ENCODE peak calls at places on chromosomes 2 and 18, in seven cellular contexts. One of them, this sample, is unnamed. For H3K4me1, the result is how much of the 10 kb centered on the place peaks cover.

GRCh38 chr2:33033524-33034150 is 86.9 kb downstream of the LTBP1 start:
- DNase-seq in A673: peak
- DNase-seq in endodermal cell: no peak
- DNase-seq in breast epithelium: no peak
- DNase-seq in transverse colon: no peak
- DNase-seq in heart right ventricle: no peak
- DNase-seq in psoas muscle: no peak
- DNase-seq in this sample: no peak

GRCh38 chr2:101983486-101983885 is 8.3 kb upstream of the IL1R2 start:
- DNase-seq in transverse colon: no peak
- DNase-seq in heart right ventricle: no peak
- DNase-seq in endodermal cell: no peak
- DNase-seq in psoas muscle: no peak
- DNase-seq in A673: peak
- DNase-seq in breast epithelium: no peak
- DNase-seq in this sample: no peak

GRCh38 chr2:163259489-163259888 is 420.9 kb upstream of the KCNH7 start:
- DNase-seq in transverse colon: no peak
- DNase-seq in endodermal cell: no peak
- DNase-seq in heart right ventricle: no peak
- DNase-seq in A673: no peak
- DNase-seq in breast epithelium: no peak
- DNase-seq in psoas muscle: no peak
- DNase-seq in this sample: no peak

GRCh38 chr2:240398711-240399267 is 36.7 kb upstream of the GPC1 start:
- DNase-seq in breast epithelium: no peak
- DNase-seq in heart right ventricle: no peak
- DNase-seq in A673: no peak
- DNase-seq in transverse colon: no peak
- DNase-seq in psoas muscle: peak
- DNase-seq in endodermal cell: peak
- DNase-seq in this sample: peak

GRCh38 chr18:29147944-29148343 is 971.0 kb upstream of the CDH2 start:
- DNase-seq in heart right ventricle: no peak
- DNase-seq in A673: peak
- DNase-seq in transverse colon: no peak
- DNase-seq in breast epithelium: no peak
- DNase-seq in endodermal cell: peak
- DNase-seq in psoas muscle: no peak
- DNase-seq in this sample: no peak

GRCh38 chr2:47061989-47062678 is 93.0 kb downstream of the STPG4 start:
- DNase-seq in transverse colon: no peak
- DNase-seq in A673: no peak
- DNase-seq in heart right ventricle: no peak
- DNase-seq in psoas muscle: no peak
- DNase-seq in endodermal cell: no peak
- DNase-seq in breast epithelium: no peak
- DNase-seq in this sample: no peak

GRCh38 chr2:71923887-71924533 is 223.7 kb downstream of the CYP26B1 start:
- DNase-seq in transverse colon: peak
- DNase-seq in psoas muscle: peak
- DNase-seq in heart right ventricle: peak
- DNase-seq in endodermal cell: peak
- DNase-seq in A673: peak
- DNase-seq in breast epithelium: no peak
- DNase-seq in this sample: peak

GRCh38 chr2:197054437-197054836 is 127.9 kb upstream of the PGAP1 start:
- DNase-seq in A673: no peak
- DNase-seq in transverse colon: no peak
- DNase-seq in endodermal cell: no peak
- DNase-seq in breast epithelium: no peak
- DNase-seq in psoas muscle: no peak
- DNase-seq in heart right ventricle: no peak
- DNase-seq in this sample: no peak

GRCh38 chr2:33475381-33476099 is 909 bp upstream of the RASGRP3 start:
- DNase-seq in heart right ventricle: peak
- DNase-seq in endodermal cell: peak
- DNase-seq in breast epithelium: peak
- DNase-seq in psoas muscle: peak
- DNase-seq in A673: peak
- DNase-seq in transverse colon: peak
- DNase-seq in this sample: peak

GRCh38 chr2:11667866-11668637 is 1.9 kb downstream of the NTSR2 start:
- DNase-seq in endodermal cell: peak
- DNase-seq in psoas muscle: no peak
- DNase-seq in A673: no peak
- DNase-seq in heart right ventricle: no peak
- DNase-seq in transverse colon: no peak
- DNase-seq in breast epithelium: no peak
- DNase-seq in this sample: no peak

GRCh38 chr18:76475450-76476203 is 19.4 kb downstream of the ZNF516 start:
- DNase-seq in transverse colon: no peak
- DNase-seq in heart right ventricle: no peak
- DNase-seq in A673: no peak
- DNase-seq in endodermal cell: no peak
- DNase-seq in psoas muscle: peak
- DNase-seq in breast epithelium: no peak
- DNase-seq in this sample: no peak

GRCh38 chr2:8402222-8402621 is 279.6 kb upstream of the ID2 start:
- DNase-seq in psoas muscle: no peak
- DNase-seq in endodermal cell: no peak
- DNase-seq in breast epithelium: no peak
- DNase-seq in heart right ventricle: no peak
- DNase-seq in A673: no peak
- DNase-seq in transverse colon: peak
- DNase-seq in this sample: no peak

GRCh38 chr2:113173563-113174368 is at the start of gene PSD4:
- DNase-seq in breast epithelium: peak
- DNase-seq in psoas muscle: peak
- DNase-seq in heart right ventricle: peak
- DNase-seq in endodermal cell: peak
- DNase-seq in transverse colon: peak
- DNase-seq in A673: no peak
- DNase-seq in this sample: no peak

GRCh38 chr2:198273670-198274069 is 469.3 kb downstream of the PLCL1 start:
- DNase-seq in psoas muscle: no peak
- DNase-seq in transverse colon: no peak
- DNase-seq in endodermal cell: no peak
- DNase-seq in breast epithelium: no peak
- DNase-seq in A673: peak
- DNase-seq in heart right ventricle: no peak
- DNase-seq in this sample: no peak

GRCh38 chr2:206083602-206084467 is 2.1 kb downstream of the INO80D start:
- DNase-seq in A673: peak
- DNase-seq in transverse colon: peak
- DNase-seq in psoas muscle: no peak
- DNase-seq in endodermal cell: peak
- DNase-seq in heart right ventricle: no peak
- DNase-seq in breast epithelium: no peak
- DNase-seq in this sample: no peak

GRCh38 chr2:172095146-172095904 is 7.4 kb downstream of the DLX2 start:
- DNase-seq in A673: peak
- DNase-seq in endodermal cell: peak
- DNase-seq in breast epithelium: peak
- DNase-seq in psoas muscle: peak
- DNase-seq in heart right ventricle: no peak
- DNase-seq in transverse colon: peak
- DNase-seq in this sample: peak

GRCh38 chr2:227783404-227784138 is 30.1 kb upstream of the CCL20 start:
- DNase-seq in heart right ventricle: no peak
- DNase-seq in breast epithelium: no peak
- DNase-seq in transverse colon: no peak
- DNase-seq in psoas muscle: no peak
- DNase-seq in A673: no peak
- DNase-seq in endodermal cell: no peak
- DNase-seq in this sample: no peak

GRCh38 chr2:179558010-179558911 is 293.6 kb upstream of the SESTD1 start:
- DNase-seq in psoas muscle: no peak
- DNase-seq in endodermal cell: no peak
- DNase-seq in A673: no peak
- DNase-seq in breast epithelium: no peak
- DNase-seq in transverse colon: no peak
- DNase-seq in heart right ventricle: no peak
- DNase-seq in this sample: no peak

GRCh38 chr2:187956906-187957534 is 334.7 kb upstream of the GULP1 start:
- DNase-seq in A673: no peak
- DNase-seq in endodermal cell: no peak
- DNase-seq in breast epithelium: no peak
- DNase-seq in psoas muscle: no peak
- DNase-seq in transverse colon: no peak
- DNase-seq in heart right ventricle: no peak
- DNase-seq in this sample: no peak

GRCh38 chr2:124877065-124877671 is 852.1 kb downstream of the CNTNAP5 start:
- DNase-seq in psoas muscle: no peak
- DNase-seq in A673: no peak
- DNase-seq in heart right ventricle: no peak
- DNase-seq in transverse colon: no peak
- DNase-seq in endodermal cell: no peak
- DNase-seq in breast epithelium: no peak
- DNase-seq in this sample: no peak

GRCh38 chr2:207505728-207506127 is 24.0 kb upstream of the CREB1 start:
- DNase-seq in endodermal cell: no peak
- DNase-seq in transverse colon: no peak
- DNase-seq in breast epithelium: no peak
- DNase-seq in heart right ventricle: no peak
- DNase-seq in A673: peak
- DNase-seq in psoas muscle: no peak
- DNase-seq in this sample: no peak

GRCh38 chr2:39156107-39156506 is 35.3 kb upstream of the SOS1 start:
- DNase-seq in heart right ventricle: no peak
- DNase-seq in psoas muscle: no peak
- DNase-seq in breast epithelium: no peak
- DNase-seq in endodermal cell: no peak
- DNase-seq in transverse colon: no peak
- DNase-seq in A673: no peak
- DNase-seq in this sample: no peak

GRCh38 chr18:32595735-32596134 is 125.1 kb upstream of the GAREM1 start:
- DNase-seq in heart right ventricle: no peak
- DNase-seq in psoas muscle: no peak
- DNase-seq in breast epithelium: no peak
- DNase-seq in A673: no peak
- DNase-seq in transverse colon: no peak
- DNase-seq in endodermal cell: no peak
- DNase-seq in this sample: no peak

GRCh38 chr2:71060871-71061270 is 7.6 kb upstream of the NAGK start:
- DNase-seq in heart right ventricle: no peak
- DNase-seq in psoas muscle: no peak
- DNase-seq in endodermal cell: no peak
- DNase-seq in A673: peak
- DNase-seq in breast epithelium: no peak
- DNase-seq in transverse colon: no peak
- DNase-seq in this sample: no peak

GRCh38 chr18:12765127-12765526 is 62.3 kb downstream of the PSMG2 start:
- DNase-seq in transverse colon: peak
- DNase-seq in endodermal cell: no peak
- DNase-seq in psoas muscle: no peak
- DNase-seq in breast epithelium: no peak
- DNase-seq in heart right ventricle: no peak
- DNase-seq in A673: no peak
- DNase-seq in this sample: no peak

GRCh38 chr2:78993518-78994148 is 31.9 kb upstream of the REG3G start:
- DNase-seq in breast epithelium: no peak
- DNase-seq in endodermal cell: no peak
- DNase-seq in psoas muscle: no peak
- DNase-seq in heart right ventricle: no peak
- DNase-seq in A673: no peak
- DNase-seq in transverse colon: no peak
- DNase-seq in this sample: no peak

GRCh38 chr18:63974991-63975390 is 5.1 kb downstream of the SERPINB8 start:
- DNase-seq in heart right ventricle: no peak
- DNase-seq in endodermal cell: no peak
- DNase-seq in transverse colon: peak
- DNase-seq in A673: peak
- DNase-seq in psoas muscle: no peak
- DNase-seq in breast epithelium: no peak
- DNase-seq in this sample: no peak

GRCh38 chr2:118842687-118843491 is 4.6 kb downstream of the EN1 start:
- DNase-seq in endodermal cell: peak
- DNase-seq in transverse colon: no peak
- DNase-seq in heart right ventricle: no peak
- DNase-seq in breast epithelium: no peak
- DNase-seq in psoas muscle: no peak
- DNase-seq in A673: no peak
- DNase-seq in this sample: no peak
- H3K4me3 ChIP-seq in endodermal cell: peak
- H3K4me3 ChIP-seq in transverse colon: no peak
- H3K4me3 ChIP-seq in heart right ventricle: peak
- H3K4me3 ChIP-seq in breast epithelium: peak
- H3K4me3 ChIP-seq in psoas muscle: peak
- H3K4me3 ChIP-seq in A673: no peak
- H3K4me3 ChIP-seq in this sample: peak

GRCh38 chr2:236344446-236344845 is 80.2 kb upstream of the ASB18 start:
- DNase-seq in psoas muscle: no peak
- DNase-seq in transverse colon: no peak
- DNase-seq in heart right ventricle: no peak
- DNase-seq in endodermal cell: no peak
- DNase-seq in A673: no peak
- DNase-seq in breast epithelium: no peak
- DNase-seq in this sample: no peak
- H3K4me1 ChIP-seq in psoas muscle: under half
- H3K4me1 ChIP-seq in transverse colon: under half
- H3K4me1 ChIP-seq in heart right ventricle: under half
- H3K4me1 ChIP-seq in endodermal cell: under half
- H3K4me1 ChIP-seq in A673: under half
- H3K4me1 ChIP-seq in breast epithelium: under half
- H3K4me1 ChIP-seq in this sample: under half

DNA sequence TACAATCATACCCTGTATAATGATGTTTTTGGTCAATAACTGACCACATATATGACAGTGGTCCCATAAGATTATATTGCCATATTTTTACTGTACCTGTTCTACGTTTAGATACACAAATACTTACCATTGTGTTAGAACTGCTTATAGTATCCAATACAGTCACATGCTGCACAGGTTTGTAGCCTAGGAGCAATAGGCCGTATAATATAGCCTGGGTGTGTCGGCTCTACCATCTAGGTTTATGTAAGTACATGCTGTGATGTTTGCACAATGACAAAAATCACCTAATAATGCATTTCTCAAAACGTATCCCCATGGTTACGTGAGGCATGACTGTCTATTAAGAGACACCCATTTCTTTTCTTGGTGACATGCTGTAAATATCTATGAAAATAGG is 55.0 kb upstream of the APCDD1 start:
- DNase-seq in transverse colon: no peak
- DNase-seq in psoas muscle: no peak
- DNase-seq in A673: no peak
- DNase-seq in breast epithelium: no peak
- DNase-seq in heart right ventricle: no peak
- DNase-seq in endodermal cell: no peak
- DNase-seq in this sample: no peak
- H3K4me3 ChIP-seq in transverse colon: no peak
- H3K4me3 ChIP-seq in psoas muscle: no peak
- H3K4me3 ChIP-seq in A673: no peak
- H3K4me3 ChIP-seq in breast epithelium: no peak
- H3K4me3 ChIP-seq in heart right ventricle: no peak
- H3K4me3 ChIP-seq in endodermal cell: no peak
- H3K4me3 ChIP-seq in this sample: no peak

DNA sequence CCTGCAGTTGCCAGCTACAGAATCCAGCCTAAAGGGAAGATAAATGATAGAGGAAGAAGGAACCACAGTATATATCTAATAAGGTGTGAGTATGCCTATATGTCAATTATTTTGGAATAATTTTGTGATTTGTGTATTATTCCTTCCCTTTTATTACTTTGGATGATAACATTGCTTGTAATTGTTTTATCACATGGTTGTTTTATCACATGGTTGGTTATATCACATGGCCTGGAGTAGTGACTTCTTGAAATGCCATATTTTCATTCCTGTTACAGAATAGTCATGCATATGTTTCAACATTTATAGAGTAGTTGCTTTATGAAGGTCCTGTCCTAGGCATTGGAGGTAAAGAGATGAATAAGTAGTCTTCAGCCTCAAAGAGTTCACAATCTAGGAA is 3.0 kb downstream of the AGPS start:
- DNase-seq in endodermal cell: no peak
- DNase-seq in heart right ventricle: no peak
- DNase-seq in A673: no peak
- DNase-seq in transverse colon: no peak
- DNase-seq in psoas muscle: no peak
- DNase-seq in breast epithelium: no peak
- DNase-seq in this sample: no peak
- H3K4me1 ChIP-seq in endodermal cell: under half
- H3K4me1 ChIP-seq in heart right ventricle: under half
- H3K4me1 ChIP-seq in A673: under half
- H3K4me1 ChIP-seq in transverse colon: under half
- H3K4me1 ChIP-seq in psoas muscle: half or more
- H3K4me1 ChIP-seq in breast epithelium: under half
- H3K4me1 ChIP-seq in this sample: under half

This sample was measured in uterus.